ENCODE peak calls at places on chromosomes 4 and X, in four cellular contexts. Z is right lobe of liver, W is omental fat pad, R is posterior vena cava. H is an unnamed sample.

GRCh38 chrX:103376118-103376978 is at the start of gene BEX3:
- DNase-seq in Z (peak), W (no peak), R (peak), H (peak)

GRCh38 chr4:829761-830655 is 4.1 kb upstream of the CPLX1 start:
- DNase-seq in Z (no peak), W (no peak), R (peak), H (no peak)

GRCh38 chrX:49001521-49002090 is 458 bp downstream of the GRIPAP1 start:
- DNase-seq in Z (no peak), W (no peak), R (no peak), H (no peak)

GRCh38 chrX:17592117-17592516 is 145.2 kb upstream of the SCML1 start:
- DNase-seq in Z (no peak), W (no peak), R (no peak), H (no peak)

GRCh38 chr4:48909697-48910096 is 3.1 kb upstream of the OCIAD2 start:
- DNase-seq in Z (no peak), W (no peak), R (no peak), H (peak)

GRCh38 chr4:77031544-77031943 is 44.2 kb downstream of the CCNI start:
- DNase-seq in Z (no peak), W (no peak), R (no peak), H (no peak)

GRCh38 chr4:165198329-165198728 is 9.0 kb upstream of the KLHL2 start:
- DNase-seq in Z (no peak), W (no peak), R (no peak), H (no peak)

GRCh38 chrX:123731987-123732678 is 719 bp downstream of the THOC2 start:
- DNase-seq in Z (peak), W (no peak), R (no peak), H (no peak)